ENCODE peak calls at places on chromosome 9, in four cellular contexts. L, M, G and U are unnamed samples.

GRCh38 chr9:70987986-70988385 is 133.4 kb downstream of the TRPM3 start:
- DNase-seq in L (no peak), M (peak; percentile 90), G (no peak), U (no peak)

GRCh38 chr9:124500796-124501611 is 6.2 kb downstream of the NR5A1 start:
- DNase-seq in L (no peak), M (no peak), G (no peak), U (no peak)

GRCh38 chr9:77981332-77981731 is 50.3 kb downstream of the GNAQ start:
- DNase-seq in L (peak; percentile 49), M (no peak), G (no peak), U (no peak)

GRCh38 chr9:84271004-84271886 is 69.3 kb downstream of the SLC28A3 start:
- DNase-seq in L (peak; percentile 79), M (peak; percentile 82), G (no peak), U (peak; percentile 68)

GRCh38 chr9:107447834-107448233 is 41.7 kb downstream of the KLF4 start:
- DNase-seq in L (no peak), M (no peak), G (no peak), U (no peak)

GRCh38 chr9:134264169-134264568 is 62.1 kb upstream of the RXRA start:
- DNase-seq in L (no peak), M (no peak), G (no peak), U (no peak)

GRCh38 chr9:78669591-78669990 is 372.7 kb downstream of the PSAT1 start:
- DNase-seq in L (no peak), M (no peak), G (no peak), U (no peak)

GRCh38 chr9:127910613-127911205 is 6.1 kb downstream of the ST6GALNAC4 start:
- DNase-seq in L (no peak), M (no peak), G (peak; percentile 41), U (no peak)

GRCh38 chr9:84339951-84340350 is 607 bp downstream of the SLC28A3 start:
- DNase-seq in L (no peak), M (no peak), G (no peak), U (peak; percentile 5)

GRCh38 chr9:109010676-109011655 is 2.3 kb downstream of the CTNNAL1 start:
- DNase-seq in L (peak; percentile 44), M (peak; percentile 84), G (peak; percentile 39), U (no peak)

GRCh38 chr9:133737071-133737773 is 930 bp downstream of the SARDH start:
- DNase-seq in L (no peak), M (no peak), G (no peak), U (no peak)

GRCh38 chr9:126379661-126380365 is 53.2 kb downstream of the MVB12B start:
- DNase-seq in L (no peak), M (no peak), G (no peak), U (no peak)

GRCh38 chr9:137952976-137953666 is 75.5 kb downstream of the CACNA1B start:
- DNase-seq in L (no peak), M (no peak), G (no peak), U (peak; percentile 10)

GRCh38 chr9:105007143-105007542 is 79.2 kb upstream of the ABCA1 start:
- DNase-seq in L (peak; percentile 21), M (peak; percentile 92), G (peak; percentile 77), U (no peak)

GRCh38 chr9:123725389-123725788 is 204.5 kb downstream of the DENND1A start:
- DNase-seq in L (peak; percentile 23), M (no peak), G (no peak), U (no peak)

GRCh38 chr9:91580136-91580535 is 156.5 kb upstream of the NFIL3 start:
- DNase-seq in L (no peak), M (peak; percentile 80), G (no peak), U (peak; percentile 51)

GRCh38 chr9:22037954-22038690 is 29.0 kb upstream of the CDKN2B start:
- DNase-seq in L (no peak), M (peak; percentile 64), G (no peak), U (no peak)

GRCh38 chr9:120257483-120257882 is 322.5 kb downstream of the CDK5RAP2 start:
- DNase-seq in L (no peak), M (no peak), G (no peak), U (no peak)

GRCh38 chr9:10612649-10613398 is at the start of gene PTPRD:
- DNase-seq in L (peak; percentile 85), M (peak; percentile 32), G (no peak), U (peak; percentile 80)

GRCh38 chr9:72315510-72316287 is 49.3 kb downstream of the ZFAND5 start:
- DNase-seq in L (peak; percentile 45), M (peak; percentile 54), G (no peak), U (peak; percentile 25)

GRCh38 chr9:115845648-115846312 is 307.8 kb upstream of the PAPPA start:
- DNase-seq in L (peak; percentile 55), M (peak; percentile 9), G (no peak), U (no peak)

GRCh38 chr9:75041041-75041440 is 12.9 kb upstream of the CARNMT1 start:
- DNase-seq in L (no peak), M (no peak), G (no peak), U (no peak)
- H3K36me3 ChIP-seq in L (no peaks in the 10 kb centered on the region), M (no peaks in the 10 kb centered on the region), G (no peaks in the 10 kb centered on the region), U (no peaks in the 10 kb centered on the region)

GRCh38 chr9:85969727-85970126 is 28.8 kb downstream of the NAA35 start:
- DNase-seq in L (no peak), M (no peak), G (no peak), U (no peak)

GRCh38 chr9:85964526-85964925 is 23.6 kb downstream of the NAA35 start:
- DNase-seq in L (no peak), M (no peak), G (no peak), U (no peak)

GRCh38 chr9:85960688-85961093 is 19.7 kb downstream of the NAA35 start:
- DNase-seq in L (peak; percentile 26), M (peak; percentile 35), G (no peak), U (no peak)

GRCh38 chr9:85959955-85960354 is 19.0 kb downstream of the NAA35 start:
- DNase-seq in L (no peak), M (peak; percentile 18), G (no peak), U (no peak)

DNA sequence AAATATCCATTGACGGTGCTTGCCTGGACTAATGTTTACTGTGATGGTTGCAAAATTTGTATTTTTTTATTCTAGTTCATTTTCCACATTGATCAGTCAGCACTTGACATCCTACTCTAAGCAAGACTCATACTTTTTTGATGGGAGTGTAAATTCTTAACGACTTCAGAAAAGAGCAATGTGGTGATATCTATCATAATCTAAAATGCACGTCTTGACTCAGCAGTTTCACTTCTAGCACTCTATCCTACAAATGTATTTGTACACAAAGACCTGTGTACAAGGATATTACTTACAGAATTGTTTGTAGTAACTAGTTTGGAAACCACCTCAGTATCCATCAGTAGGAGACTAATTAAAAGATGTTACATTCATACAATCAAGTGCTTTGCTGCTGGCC is 24.0 kb downstream of the NAA35 start:
- DNase-seq in L (no peak), M (no peak), G (no peak), U (no peak)
- H3K36me3 ChIP-seq in L (no peaks in the 10 kb centered on the region), M (peaks cover 15% of the 10 kb centered on the region), G (peaks cover 42% of the 10 kb centered on the region), U (peaks cover 6% of the 10 kb centered on the region)

GRCh38 chr9:136602193-136602885 is 56.5 kb upstream of the NOTCH1 start:
- DNase-seq in L (no peak), M (no peak), G (no peak), U (peak; percentile 85)
- H3K36me3 ChIP-seq in L (no peaks in the 10 kb centered on the region), M (no peaks in the 10 kb centered on the region), G (no peaks in the 10 kb centered on the region), U (no peaks in the 10 kb centered on the region)

DNA sequence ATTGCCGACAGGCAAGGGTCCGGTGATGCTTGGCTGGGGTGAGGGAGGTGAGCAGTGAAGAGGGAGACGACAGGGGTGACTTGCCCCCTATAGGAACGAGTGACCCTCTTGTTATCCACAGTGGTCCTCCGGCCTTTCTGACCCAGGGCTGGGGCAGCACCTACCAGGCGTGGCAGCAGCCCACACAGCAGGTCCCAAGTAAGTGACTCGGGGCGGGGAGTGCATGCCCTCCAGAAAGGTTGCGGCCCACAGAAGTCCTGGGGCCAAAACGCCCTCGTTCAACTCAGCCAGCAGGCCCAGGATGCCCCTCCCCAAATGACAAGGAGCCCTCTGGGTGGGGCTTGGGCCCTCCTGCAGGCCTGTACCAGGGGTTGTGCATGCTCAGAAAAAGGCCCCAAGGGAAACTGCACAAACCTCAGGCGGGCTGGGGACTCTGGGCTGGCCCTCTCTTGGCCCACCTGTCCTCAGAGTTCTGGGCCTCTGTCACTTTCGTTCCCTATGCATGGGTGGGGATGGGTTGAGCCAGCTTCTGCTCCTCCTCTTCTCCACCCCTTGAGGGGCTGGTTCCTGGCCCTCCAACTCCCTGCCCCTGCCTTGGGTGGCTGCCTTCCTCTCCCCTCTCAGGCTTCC is 32.2 kb upstream of the PRDM12 start:
- DNase-seq in L (no peak), M (no peak), G (no peak), U (peak; percentile 51)
- H3K36me3 ChIP-seq in L (no peaks in the 10 kb centered on the region), M (peaks cover 44% of the 10 kb centered on the region), G (peaks cover 83% of the 10 kb centered on the region), U (peaks cover 37% of the 10 kb centered on the region)

GRCh38 chr9:95468791-95469190 is 48.0 kb downstream of the PTCH1 start:
- DNase-seq in L (no peak), M (no peak), G (no peak), U (no peak)
- H3K36me3 ChIP-seq in L (no peaks in the 10 kb centered on the region), M (peaks cover 37% of the 10 kb centered on the region), G (peaks cover 100% of the 10 kb centered on the region), U (peaks cover 18% of the 10 kb centered on the region)

DNA sequence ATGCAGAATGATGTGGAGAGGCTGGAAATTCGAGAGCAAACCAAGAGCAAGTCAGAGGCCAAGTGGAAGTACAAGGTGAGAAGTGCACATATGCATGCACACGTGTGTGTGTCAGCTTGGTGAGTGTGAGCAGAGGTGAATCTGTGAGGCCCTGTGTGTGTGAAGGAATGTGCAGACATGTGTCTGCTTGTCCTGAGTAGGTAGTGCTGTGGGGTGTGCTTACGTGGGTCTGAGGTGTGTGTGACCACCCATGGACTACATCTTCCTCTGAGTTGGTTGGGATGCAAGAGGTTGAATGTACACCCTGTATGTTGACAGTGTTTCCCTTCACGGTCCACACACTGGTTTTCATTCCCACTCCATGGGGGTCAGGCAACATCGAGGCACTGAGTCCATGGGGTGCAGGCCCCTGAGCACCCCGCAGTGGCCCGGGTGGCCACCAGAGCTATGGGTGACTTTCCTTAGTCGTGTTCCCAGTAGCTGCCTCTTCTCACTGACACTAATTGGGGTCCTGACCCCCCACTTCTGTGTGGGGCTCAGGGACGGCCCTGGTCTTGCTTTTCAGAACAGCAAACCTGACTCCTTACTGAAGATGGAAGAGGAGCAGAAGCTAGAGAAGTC is 86.7 kb downstream of the PHF2 start:
- DNase-seq in L (no peak), M (no peak), G (no peak), U (no peak)
- H3K36me3 ChIP-seq in L (no peaks in the 10 kb centered on the region), M (no peaks in the 10 kb centered on the region), G (peaks cover 7% of the 10 kb centered on the region), U (peaks cover 2% of the 10 kb centered on the region)

GRCh38 chr9:36903541-36904435 is 130.3 kb downstream of the PAX5 start:
- DNase-seq in L (peak; percentile 60), M (peak; percentile 94), G (peak; percentile 22), U (no peak)
- H3K36me3 ChIP-seq in L (no peaks in the 10 kb centered on the region), M (no peaks in the 10 kb centered on the region), G (no peaks in the 10 kb centered on the region), U (no peaks in the 10 kb centered on the region)

GRCh38 chr9:98083059-98083458 is 26.5 kb downstream of the NANS start:
- DNase-seq in L (peak; percentile 23), M (no peak), G (no peak), U (no peak)
- H3K36me3 ChIP-seq in L (no peaks in the 10 kb centered on the region), M (peaks cover 8% of the 10 kb centered on the region), G (peaks cover 50% of the 10 kb centered on the region), U (peaks cover 17% of the 10 kb centered on the region)

DNA sequence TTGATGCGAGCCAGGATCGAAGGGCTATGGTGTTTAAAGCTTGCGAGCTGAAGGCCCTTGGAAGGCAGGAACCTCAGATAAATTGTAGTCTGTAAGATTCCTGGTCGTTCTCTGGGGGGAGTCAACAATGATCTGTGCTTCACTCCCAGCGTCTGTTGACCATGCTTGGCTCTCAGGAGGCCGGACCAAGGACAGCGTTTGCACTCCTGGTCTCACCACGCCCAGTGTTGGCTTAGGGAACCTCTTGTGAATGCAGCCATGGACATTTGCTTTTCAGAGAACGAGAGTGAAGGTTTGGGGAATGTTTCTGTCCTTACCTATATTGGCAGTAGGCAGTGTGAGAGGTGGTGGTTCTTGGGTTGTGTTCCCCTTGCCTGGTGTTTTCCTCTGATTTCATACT is 60.2 kb upstream of the FAM120AOS start:
- DNase-seq in L (no peak), M (no peak), G (no peak), U (no peak)
- H3K36me3 ChIP-seq in L (no peaks in the 10 kb centered on the region), M (peaks cover 3% of the 10 kb centered on the region), G (peaks cover 7% of the 10 kb centered on the region), U (peaks cover under 1% of the 10 kb centered on the region)

GRCh38 chr9:76090909-76091308 is 200.4 kb downstream of the PCSK5 start:
- DNase-seq in L (no peak), M (no peak), G (no peak), U (no peak)
- H3K36me3 ChIP-seq in L (no peaks in the 10 kb centered on the region), M (no peaks in the 10 kb centered on the region), G (no peaks in the 10 kb centered on the region), U (peaks cover 3% of the 10 kb centered on the region)